ENCODE peak calls at places on chromosomes 4 and X, in eight cellular contexts. V is occipital lobe, O is NCI-H345, F is heart left ventricle, S is A549, A is WTC11, T is HFF-Myc, Z is H4. B is an unnamed sample.

GRCh38 chr4:109256847-109257246 is 45.6 kb downstream of the COL25A1 start:
- DNase-seq in S (no peak), T (no peak), F (no peak), V (no peak), Z (no peak), A (no peak), O (no peak), B (no peak)

GRCh38 chr4:87240341-87240740 is 19.9 kb upstream of the KLHL8 start:
- DNase-seq in F (no peak), T (no peak), S (peak), Z (no peak), V (no peak), A (no peak), O (peak), B (no peak)

GRCh38 chr4:155342142-155342541 is 34.6 kb downstream of the MAP9 start:
- DNase-seq in O (no peak), F (no peak), Z (no peak), T (no peak), A (no peak), S (peak), V (no peak), B (no peak)

GRCh38 chr4:53365121-53365485 is 758 bp downstream of the SCFD2 start:
- DNase-seq in V (no peak), S (no peak), O (no peak), F (no peak), T (no peak), Z (no peak), A (no peak), B (peak)

GRCh38 chr4:2931765-2932560 is 31.2 kb downstream of the NOP14 start:
- DNase-seq in V (no peak), A (peak), Z (no peak), F (peak), T (no peak), O (no peak), S (no peak), B (no peak)

GRCh38 chrX:46979340-46979739 is 67.1 kb downstream of the JADE3 start:
- DNase-seq in V (no peak), T (no peak), O (no peak), S (peak), Z (peak), A (no peak), F (no peak), B (no peak)

GRCh38 chrX:42195506-42195905 is 272.2 kb upstream of the CASK start:
- DNase-seq in V (no peak), Z (no peak), T (no peak), O (no peak), A (no peak), F (no peak), S (no peak), B (no peak)

GRCh38 chr4:168028568-168028967 is 63.8 kb upstream of the ANXA10 start:
- DNase-seq in T (peak), Z (peak), A (no peak), O (no peak), S (peak), V (no peak), F (no peak), B (peak)

GRCh38 chr4:63080929-63081328 is 1328.3 kb downstream of the TECRL start:
- DNase-seq in Z (no peak), T (no peak), O (no peak), S (no peak), A (no peak), F (no peak), V (no peak), B (no peak)

GRCh38 chrX:148161661-148162060 is 180.5 kb downstream of the FMR1NB start:
- DNase-seq in F (no peak), V (no peak), T (no peak), S (no peak), O (no peak), Z (no peak), A (no peak), B (no peak)